ENCODE peak calls at places on chromosome 21, in seven cellular contexts. One of them, this sample, is unnamed.

GRCh38 chr21:15058718-15059316 is 6.0 kb downstream of the NRIP1 start:
- DNase-seq in fibroblast of the aortic adventitia: peak; percentile 61
- DNase-seq in Peyer's patch: no peak
- DNase-seq in neural crest cell: no peak
- DNase-seq in AG04450: no peak
- DNase-seq in fibroblast of pulmonary artery: peak; percentile 48
- DNase-seq in dorsolateral prefrontal cortex: no peak
- DNase-seq in this sample: peak; percentile 37

GRCh38 chr21:27024971-27025370 is 58.1 kb upstream of the ADAMTS5 start:
- DNase-seq in fibroblast of the aortic adventitia: no peak
- DNase-seq in Peyer's patch: no peak
- DNase-seq in neural crest cell: no peak
- DNase-seq in AG04450: no peak
- DNase-seq in fibroblast of pulmonary artery: no peak
- DNase-seq in dorsolateral prefrontal cortex: no peak
- DNase-seq in this sample: no peak

GRCh38 chr21:42574234-42575027 is 60.8 kb downstream of the SLC37A1 start:
- DNase-seq in fibroblast of the aortic adventitia: no peak
- DNase-seq in Peyer's patch: peak; percentile 39
- DNase-seq in neural crest cell: no peak
- DNase-seq in AG04450: no peak
- DNase-seq in fibroblast of pulmonary artery: peak; percentile 35
- DNase-seq in dorsolateral prefrontal cortex: no peak
- DNase-seq in this sample: no peak

GRCh38 chr21:37230632-37231246 is 36.4 kb downstream of the VPS26C start:
- DNase-seq in fibroblast of the aortic adventitia: no peak
- DNase-seq in Peyer's patch: peak; percentile 46
- DNase-seq in neural crest cell: no peak
- DNase-seq in AG04450: no peak
- DNase-seq in fibroblast of pulmonary artery: no peak
- DNase-seq in dorsolateral prefrontal cortex: no peak
- DNase-seq in this sample: no peak

GRCh38 chr21:42781981-42782722 is 97.2 kb downstream of the WDR4 start:
- DNase-seq in fibroblast of the aortic adventitia: no peak
- DNase-seq in Peyer's patch: no peak
- DNase-seq in neural crest cell: no peak
- DNase-seq in AG04450: no peak
- DNase-seq in fibroblast of pulmonary artery: no peak
- DNase-seq in dorsolateral prefrontal cortex: no peak
- DNase-seq in this sample: no peak

GRCh38 chr21:36803051-36803709 is 104.3 kb downstream of the SIM2 start:
- DNase-seq in fibroblast of the aortic adventitia: no peak
- DNase-seq in Peyer's patch: no peak
- DNase-seq in neural crest cell: no peak
- DNase-seq in AG04450: no peak
- DNase-seq in fibroblast of pulmonary artery: no peak
- DNase-seq in dorsolateral prefrontal cortex: no peak
- DNase-seq in this sample: no peak

GRCh38 chr21:40337981-40338380 is 470.7 kb downstream of the PCP4 start:
- DNase-seq in fibroblast of the aortic adventitia: no peak
- DNase-seq in Peyer's patch: no peak
- DNase-seq in neural crest cell: no peak
- DNase-seq in AG04450: no peak
- DNase-seq in fibroblast of pulmonary artery: no peak
- DNase-seq in dorsolateral prefrontal cortex: no peak
- DNase-seq in this sample: no peak

GRCh38 chr21:36028127-36029069 is 31.9 kb downstream of the SETD4 start:
- DNase-seq in fibroblast of the aortic adventitia: peak; percentile 82
- DNase-seq in Peyer's patch: peak; percentile 91
- DNase-seq in neural crest cell: peak; percentile 69
- DNase-seq in AG04450: peak; percentile 52
- DNase-seq in fibroblast of pulmonary artery: peak; percentile 81
- DNase-seq in dorsolateral prefrontal cortex: peak; percentile 66
- DNase-seq in this sample: no peak

GRCh38 chr21:28018741-28019669 is 973.7 kb downstream of the LTN1 start:
- DNase-seq in fibroblast of the aortic adventitia: no peak
- DNase-seq in Peyer's patch: no peak
- DNase-seq in neural crest cell: no peak
- DNase-seq in AG04450: no peak
- DNase-seq in fibroblast of pulmonary artery: no peak
- DNase-seq in dorsolateral prefrontal cortex: peak; percentile 65
- DNase-seq in this sample: no peak

GRCh38 chr21:42526379-42526727 is 12.7 kb downstream of the SLC37A1 start:
- DNase-seq in fibroblast of the aortic adventitia: no peak
- DNase-seq in Peyer's patch: peak; percentile 87
- DNase-seq in neural crest cell: no peak
- DNase-seq in AG04450: no peak
- DNase-seq in fibroblast of pulmonary artery: no peak
- DNase-seq in dorsolateral prefrontal cortex: no peak
- DNase-seq in this sample: no peak

DNA sequence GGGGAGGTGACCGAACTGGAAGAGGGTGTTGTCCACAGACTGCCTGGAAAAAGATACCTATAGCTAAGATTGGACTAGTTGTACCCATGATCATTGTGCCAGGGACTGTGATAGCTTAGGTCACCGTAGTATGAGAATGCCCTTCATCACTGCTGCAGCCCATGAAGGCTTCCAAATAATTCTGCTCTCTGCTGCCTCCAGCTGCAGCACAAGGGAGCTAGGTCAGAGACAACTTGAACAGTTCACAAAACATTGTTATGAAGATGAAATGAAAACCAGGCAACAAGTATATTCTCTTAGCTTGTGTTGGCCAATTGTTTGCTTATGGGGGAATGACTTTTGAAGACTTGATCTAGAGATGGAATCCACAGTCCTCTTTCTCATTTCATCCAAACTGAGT is 246.7 kb downstream of the MRPL39 start:
- DNase-seq in fibroblast of the aortic adventitia: no peak
- DNase-seq in Peyer's patch: no peak
- DNase-seq in neural crest cell: no peak
- DNase-seq in AG04450: no peak
- DNase-seq in fibroblast of pulmonary artery: no peak
- DNase-seq in dorsolateral prefrontal cortex: no peak
- DNase-seq in this sample: no peak
- TF ChIP-seq CTCF in fibroblast of the aortic adventitia: peak; percentile 48
- TF ChIP-seq CTCF in Peyer's patch: no peak
- TF ChIP-seq CTCF in neural crest cell: no peak
- TF ChIP-seq CTCF in AG04450: peak; percentile 29
- TF ChIP-seq CTCF in fibroblast of pulmonary artery: peak; percentile 38
- TF ChIP-seq CTCF in dorsolateral prefrontal cortex: no peak
- TF ChIP-seq CTCF in this sample: peak; percentile 30

GRCh38 chr21:45105906-45106485 is 31.6 kb downstream of the ADARB1 start:
- DNase-seq in fibroblast of the aortic adventitia: peak; percentile 15
- DNase-seq in Peyer's patch: no peak
- DNase-seq in neural crest cell: no peak
- DNase-seq in AG04450: no peak
- DNase-seq in fibroblast of pulmonary artery: no peak
- DNase-seq in dorsolateral prefrontal cortex: no peak
- DNase-seq in this sample: no peak

GRCh38 chr21:45103966-45104520 is 29.7 kb downstream of the ADARB1 start:
- DNase-seq in fibroblast of the aortic adventitia: no peak
- DNase-seq in Peyer's patch: no peak
- DNase-seq in neural crest cell: no peak
- DNase-seq in AG04450: no peak
- DNase-seq in fibroblast of pulmonary artery: no peak
- DNase-seq in dorsolateral prefrontal cortex: no peak
- DNase-seq in this sample: no peak

GRCh38 chr21:45104560-45104959 is 30.2 kb downstream of the ADARB1 start:
- DNase-seq in fibroblast of the aortic adventitia: no peak
- DNase-seq in Peyer's patch: no peak
- DNase-seq in neural crest cell: no peak
- DNase-seq in AG04450: no peak
- DNase-seq in fibroblast of pulmonary artery: peak; percentile 29
- DNase-seq in dorsolateral prefrontal cortex: no peak
- DNase-seq in this sample: no peak

GRCh38 chr21:45100866-45101265 is 26.5 kb downstream of the ADARB1 start:
- DNase-seq in fibroblast of the aortic adventitia: no peak
- DNase-seq in Peyer's patch: no peak
- DNase-seq in neural crest cell: no peak
- DNase-seq in AG04450: no peak
- DNase-seq in fibroblast of pulmonary artery: no peak
- DNase-seq in dorsolateral prefrontal cortex: no peak
- DNase-seq in this sample: no peak

GRCh38 chr21:45102391-45102932 is 28.1 kb downstream of the ADARB1 start:
- DNase-seq in fibroblast of the aortic adventitia: peak; percentile 77
- DNase-seq in Peyer's patch: no peak
- DNase-seq in neural crest cell: no peak
- DNase-seq in AG04450: no peak
- DNase-seq in fibroblast of pulmonary artery: peak; percentile 76
- DNase-seq in dorsolateral prefrontal cortex: no peak
- DNase-seq in this sample: no peak
- TF ChIP-seq CTCF in fibroblast of the aortic adventitia: peak; percentile 51
- TF ChIP-seq CTCF in Peyer's patch: peak; percentile 38
- TF ChIP-seq CTCF in neural crest cell: peak; percentile 27
- TF ChIP-seq CTCF in AG04450: peak; percentile 31
- TF ChIP-seq CTCF in fibroblast of pulmonary artery: peak; percentile 38
- TF ChIP-seq CTCF in dorsolateral prefrontal cortex: no peak
- TF ChIP-seq CTCF in this sample: no peak

GRCh38 chr21:33374080-33374873 is 28.9 kb upstream of the IFNGR2 start:
- DNase-seq in fibroblast of the aortic adventitia: peak; percentile 85
- DNase-seq in Peyer's patch: peak; percentile 87
- DNase-seq in neural crest cell: no peak
- DNase-seq in AG04450: no peak
- DNase-seq in fibroblast of pulmonary artery: peak; percentile 81
- DNase-seq in dorsolateral prefrontal cortex: no peak
- DNase-seq in this sample: no peak
- TF ChIP-seq CTCF in fibroblast of the aortic adventitia: peak; percentile 70
- TF ChIP-seq CTCF in Peyer's patch: peak; percentile 72
- TF ChIP-seq CTCF in neural crest cell: peak; percentile 69
- TF ChIP-seq CTCF in AG04450: peak; percentile 65
- TF ChIP-seq CTCF in fibroblast of pulmonary artery: peak; percentile 75
- TF ChIP-seq CTCF in dorsolateral prefrontal cortex: peak; percentile 55
- TF ChIP-seq CTCF in this sample: peak; percentile 71

GRCh38 chr21:17512245-17513213 is at the start of gene CXADR:
- DNase-seq in fibroblast of the aortic adventitia: no peak
- DNase-seq in Peyer's patch: peak; percentile 92
- DNase-seq in neural crest cell: peak; percentile 70
- DNase-seq in AG04450: no peak
- DNase-seq in fibroblast of pulmonary artery: peak; percentile 42
- DNase-seq in dorsolateral prefrontal cortex: peak; percentile 59
- DNase-seq in this sample: no peak
- TF ChIP-seq CTCF in fibroblast of the aortic adventitia: peak; percentile 43
- TF ChIP-seq CTCF in Peyer's patch: peak; percentile 66
- TF ChIP-seq CTCF in neural crest cell: peak; percentile 83
- TF ChIP-seq CTCF in AG04450: peak; percentile 50
- TF ChIP-seq CTCF in fibroblast of pulmonary artery: peak; percentile 39
- TF ChIP-seq CTCF in dorsolateral prefrontal cortex: peak; percentile 69
- TF ChIP-seq CTCF in this sample: peak; percentile 84

GRCh38 chr21:32581732-32582131 is 3.6 kb downstream of the TCP10L start:
- DNase-seq in fibroblast of the aortic adventitia: no peak
- DNase-seq in Peyer's patch: no peak
- DNase-seq in neural crest cell: no peak
- DNase-seq in AG04450: no peak
- DNase-seq in fibroblast of pulmonary artery: no peak
- DNase-seq in dorsolateral prefrontal cortex: no peak
- DNase-seq in this sample: no peak

GRCh38 chr21:32576011-32576410 is 9.3 kb downstream of the TCP10L start:
- DNase-seq in fibroblast of the aortic adventitia: no peak
- DNase-seq in Peyer's patch: no peak
- DNase-seq in neural crest cell: no peak
- DNase-seq in AG04450: no peak
- DNase-seq in fibroblast of pulmonary artery: no peak
- DNase-seq in dorsolateral prefrontal cortex: no peak
- DNase-seq in this sample: no peak

GRCh38 chr21:32574946-32575925 is 10.1 kb downstream of the TCP10L start:
- DNase-seq in fibroblast of the aortic adventitia: no peak
- DNase-seq in Peyer's patch: no peak
- DNase-seq in neural crest cell: no peak
- DNase-seq in AG04450: no peak
- DNase-seq in fibroblast of pulmonary artery: no peak
- DNase-seq in dorsolateral prefrontal cortex: no peak
- DNase-seq in this sample: no peak

GRCh38 chr21:32580949-32581348 is 4.4 kb downstream of the TCP10L start:
- DNase-seq in fibroblast of the aortic adventitia: no peak
- DNase-seq in Peyer's patch: no peak
- DNase-seq in neural crest cell: no peak
- DNase-seq in AG04450: no peak
- DNase-seq in fibroblast of pulmonary artery: no peak
- DNase-seq in dorsolateral prefrontal cortex: no peak
- DNase-seq in this sample: no peak

GRCh38 chr21:32578107-32578691 is 7.1 kb downstream of the TCP10L start:
- DNase-seq in fibroblast of the aortic adventitia: peak; percentile 7
- DNase-seq in Peyer's patch: no peak
- DNase-seq in neural crest cell: no peak
- DNase-seq in AG04450: no peak
- DNase-seq in fibroblast of pulmonary artery: peak; percentile 26
- DNase-seq in dorsolateral prefrontal cortex: no peak
- DNase-seq in this sample: no peak
- TF ChIP-seq CTCF in fibroblast of the aortic adventitia: peak; percentile 30
- TF ChIP-seq CTCF in Peyer's patch: peak; percentile 12
- TF ChIP-seq CTCF in neural crest cell: peak; percentile 35
- TF ChIP-seq CTCF in AG04450: peak; percentile 47
- TF ChIP-seq CTCF in fibroblast of pulmonary artery: peak; percentile 48
- TF ChIP-seq CTCF in dorsolateral prefrontal cortex: no peak
- TF ChIP-seq CTCF in this sample: peak; percentile 38

DNA sequence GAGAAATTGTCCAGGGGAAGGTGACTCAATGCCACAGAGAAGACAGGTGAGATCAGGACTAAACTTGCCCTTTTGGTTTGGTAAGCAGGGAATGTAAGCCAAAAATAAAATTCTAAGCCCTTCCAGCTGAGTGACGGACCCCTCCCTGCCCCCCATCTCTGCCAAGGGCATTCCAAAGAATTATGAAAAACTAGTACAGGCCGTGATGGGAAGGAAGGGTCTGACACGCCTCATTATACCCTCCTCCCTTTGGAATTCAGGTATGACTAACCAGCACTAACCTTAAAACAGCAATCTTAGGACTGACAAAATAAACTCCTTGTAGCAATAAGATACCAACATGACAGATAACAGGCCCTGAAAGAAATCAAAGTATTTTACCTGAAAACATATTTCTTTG is 99.6 kb downstream of the GABPA start:
- DNase-seq in fibroblast of the aortic adventitia: no peak
- DNase-seq in Peyer's patch: no peak
- DNase-seq in neural crest cell: no peak
- DNase-seq in AG04450: no peak
- DNase-seq in fibroblast of pulmonary artery: no peak
- DNase-seq in dorsolateral prefrontal cortex: no peak
- DNase-seq in this sample: no peak
- TF ChIP-seq CTCF in fibroblast of the aortic adventitia: no peak
- TF ChIP-seq CTCF in Peyer's patch: no peak
- TF ChIP-seq CTCF in neural crest cell: no peak
- TF ChIP-seq CTCF in AG04450: no peak
- TF ChIP-seq CTCF in fibroblast of pulmonary artery: no peak
- TF ChIP-seq CTCF in dorsolateral prefrontal cortex: no peak
- TF ChIP-seq CTCF in this sample: no peak

GRCh38 chr21:10273196-10273595 is 248.2 kb upstream of the TPTE start:
- DNase-seq in fibroblast of the aortic adventitia: no peak
- DNase-seq in Peyer's patch: no peak
- DNase-seq in neural crest cell: no peak
- DNase-seq in AG04450: no peak
- DNase-seq in fibroblast of pulmonary artery: peak; percentile 23
- DNase-seq in dorsolateral prefrontal cortex: no peak
- DNase-seq in this sample: no peak
- TF ChIP-seq CTCF in fibroblast of the aortic adventitia: no peak
- TF ChIP-seq CTCF in Peyer's patch: no peak
- TF ChIP-seq CTCF in neural crest cell: no peak
- TF ChIP-seq CTCF in AG04450: no peak
- TF ChIP-seq CTCF in fibroblast of pulmonary artery: no peak
- TF ChIP-seq CTCF in dorsolateral prefrontal cortex: no peak
- TF ChIP-seq CTCF in this sample: no peak

GRCh38 chr21:44071359-44072104 is 35.7 kb upstream of the PWP2 start:
- DNase-seq in fibroblast of the aortic adventitia: no peak
- DNase-seq in Peyer's patch: no peak
- DNase-seq in neural crest cell: no peak
- DNase-seq in AG04450: no peak
- DNase-seq in fibroblast of pulmonary artery: no peak
- DNase-seq in dorsolateral prefrontal cortex: no peak
- DNase-seq in this sample: no peak
- TF ChIP-seq CTCF in fibroblast of the aortic adventitia: no peak
- TF ChIP-seq CTCF in Peyer's patch: no peak
- TF ChIP-seq CTCF in neural crest cell: no peak
- TF ChIP-seq CTCF in AG04450: no peak
- TF ChIP-seq CTCF in fibroblast of pulmonary artery: no peak
- TF ChIP-seq CTCF in dorsolateral prefrontal cortex: no peak
- TF ChIP-seq CTCF in this sample: no peak

This sample was measured in kidney epithelial cell.